ENCODE peak calls at places on chromosomes 12 and 14, in four cellular contexts. P, R, T and D are unnamed samples.

GRCh38 chr14:68104518-68104917 is 284.9 kb downstream of the RAD51B start:
- DNase-seq in P (no peak), R (peak; percentile 13), T (no peak), D (no peak)

GRCh38 chr12:116863275-116863767 is 17.9 kb downstream of the HRK start:
- DNase-seq in P (peak; percentile 54), R (peak; percentile 52), T (peak; percentile 57), D (no peak)

GRCh38 chr12:20601668-20602280 is 93.4 kb upstream of the SLCO1C1 start:
- DNase-seq in P (peak; percentile 46), R (peak; percentile 28), T (no peak), D (no peak)

GRCh38 chr12:91609283-91609682 is 426.7 kb upstream of the DCN start:
- DNase-seq in P (no peak), R (no peak), T (no peak), D (no peak)

GRCh38 chr12:45192041-45192695 is 23.7 kb upstream of the ANO6 start:
- DNase-seq in P (peak; percentile 61), R (peak; percentile 94), T (peak; percentile 55), D (no peak)

GRCh38 chr14:57837267-57837666 is 28.6 kb downstream of the SLC35F4 start:
- DNase-seq in P (no peak), R (no peak), T (no peak), D (no peak)

GRCh38 chr12:6936642-6937480 is 6.8 kb upstream of the RNU7-1 start:
- DNase-seq in P (no peak), R (no peak), T (no peak), D (no peak)

GRCh38 chr12:74285773-74286172 is 251.9 kb upstream of the ATXN7L3B start:
- DNase-seq in P (no peak), R (no peak), T (no peak), D (no peak)

GRCh38 chr14:29475641-29476040 is 452.0 kb downstream of the PRKD1 start:
- DNase-seq in P (no peak), R (no peak), T (no peak), D (no peak)

GRCh38 chr12:86179855-86180254 is 76.3 kb downstream of the MGAT4C start:
- DNase-seq in P (no peak), R (no peak), T (no peak), D (no peak)

GRCh38 chr14:72812292-72812851 is 81.5 kb downstream of the DPF3 start:
- DNase-seq in P (no peak), R (no peak), T (no peak), D (no peak)

GRCh38 chr14:94390372-94391086 is 2.1 kb upstream of the SERPINA1 start:
- DNase-seq in P (no peak), R (no peak), T (no peak), D (no peak)

GRCh38 chr14:66405158-66405557 is 81.0 kb upstream of the CCDC196 start:
- DNase-seq in P (no peak), R (no peak), T (no peak), D (no peak)

GRCh38 chr12:85280138-85280983 is at the start of gene ALX1:
- DNase-seq in P (no peak), R (no peak), T (no peak), D (no peak)

GRCh38 chr14:96624661-96625435 is 122.7 kb downstream of the PAPOLA start:
- DNase-seq in P (no peak), R (no peak), T (no peak), D (no peak)

GRCh38 chr14:103656031-103656757 is 27.2 kb downstream of the KLC1 start:
- DNase-seq in P (no peak), R (no peak), T (no peak), D (no peak)
- H3K4me3 ChIP-seq in P (no peak overlapping the region), R (no peak overlapping the region), T (no peak overlapping the region), D (no peak overlapping the region)

GRCh38 chr14:55411426-55412389 is at the start of gene ATG14:
- DNase-seq in P (peak; percentile 57), R (peak; percentile 82), T (peak; percentile 89), D (peak; percentile 27)
- TF ChIP-seq REST in P (no peak), R (no peak), T (no peak), D (no peak)

DNA sequence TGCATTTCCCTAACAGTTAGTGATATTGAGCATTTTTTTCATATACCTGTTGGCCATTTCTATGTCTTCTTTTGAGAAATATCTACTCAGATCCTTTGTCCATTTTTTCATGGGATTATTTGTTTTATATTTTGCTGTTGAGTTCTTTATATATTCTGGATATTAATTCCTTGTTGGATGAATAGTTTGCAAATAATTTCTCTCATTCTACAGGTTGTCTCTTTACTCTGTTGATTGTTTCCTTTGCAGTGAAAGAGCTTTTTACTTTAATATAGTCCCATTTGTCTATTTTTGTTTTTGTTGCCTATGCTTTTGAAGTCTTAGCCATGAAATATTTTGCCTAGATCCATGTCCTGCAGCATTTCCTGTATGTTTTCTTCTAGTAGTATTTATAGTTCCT is 11.5 kb upstream of the SLC4A8 start:
- DNase-seq in P (no peak), R (no peak), T (no peak), D (no peak)
- TF ChIP-seq TCF7L2 in P (no peak), R (no peak), T (no peak), D (no peak)

DNA sequence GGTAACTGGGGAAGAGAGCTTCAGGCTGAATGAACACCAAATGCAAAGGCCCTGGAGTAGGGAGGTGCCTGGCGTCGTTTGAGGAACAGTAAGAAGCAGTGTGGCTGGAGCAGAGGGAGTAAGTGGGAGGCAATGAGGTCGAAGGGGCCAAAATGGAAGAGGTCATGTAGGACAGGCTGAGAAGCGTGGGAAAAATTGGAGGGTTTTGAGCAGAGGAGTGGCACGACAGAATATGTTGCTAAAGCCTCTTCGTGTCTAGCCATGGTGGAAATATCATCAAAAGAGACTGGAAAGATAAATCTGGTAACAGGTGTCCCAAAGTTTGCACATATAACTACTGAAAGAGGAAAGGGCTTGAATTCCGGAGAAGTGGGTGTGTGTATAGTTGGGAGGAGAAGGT is 1.9 kb downstream of the TRIM9 start:
- DNase-seq in P (no peak), R (no peak), T (no peak), D (no peak)
- H3K4me3 ChIP-seq in P (no peak overlapping the region), R (no peak overlapping the region), T (no peak overlapping the region), D (no peak overlapping the region)

DNA sequence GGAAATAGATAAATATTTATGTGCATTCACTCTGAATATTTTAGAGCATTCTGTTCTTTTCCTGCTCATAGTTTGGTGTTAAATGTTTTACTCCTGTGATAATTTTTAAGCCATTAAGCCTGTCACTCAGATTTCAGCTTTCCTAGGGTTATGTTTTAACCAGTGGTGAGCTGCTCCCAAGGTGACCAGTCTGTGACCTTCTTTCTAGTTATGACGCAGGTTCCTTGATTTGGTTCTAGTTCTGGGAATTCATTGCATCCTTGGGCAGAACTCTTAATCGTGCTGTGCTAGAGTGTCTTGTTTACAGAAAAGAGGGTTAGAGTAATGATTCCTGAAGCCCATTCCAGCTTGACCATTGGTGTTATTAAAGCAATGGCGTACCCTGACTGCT is 2.2 kb downstream of the GABARAPL1 start:
- DNase-seq in P (no peak), R (no peak), T (no peak), D (no peak)
- TF ChIP-seq REST in P (no peak), R (no peak), T (no peak), D (no peak)